ENCODE peak calls at places on chromosome 18, in six cellular contexts. One of them, this sample, is unnamed.
A peak's percentile ranks its signal among the peaks of the same experiment; 100 is the strongest.

GRCh38 chr18:74631242-74632087 is 33.8 kb downstream of the ZNF407 start:
- DNase-seq in heart left ventricle: no peak
- DNase-seq in A549: no peak
- DNase-seq in adrenal gland: no peak
- DNase-seq in HepG2: no peak
- DNase-seq in breast epithelium: no peak
- DNase-seq in this sample: no peak

GRCh38 chr18:57916684-57917083 is 113.6 kb upstream of the ATP8B1 start:
- DNase-seq in adrenal gland: no peak
- DNase-seq in breast epithelium: no peak
- DNase-seq in heart left ventricle: no peak
- DNase-seq in HepG2: no peak
- DNase-seq in A549: no peak
- DNase-seq in this sample: no peak

GRCh38 chr18:71443726-71444480 is 1100.2 kb downstream of the CBLN2 start:
- DNase-seq in breast epithelium: no peak
- DNase-seq in A549: no peak
- DNase-seq in HepG2: no peak
- DNase-seq in adrenal gland: no peak
- DNase-seq in heart left ventricle: no peak
- DNase-seq in this sample: no peak

GRCh38 chr18:23133860-23134779 is 1.2 kb upstream of the CABLES1 start:
- DNase-seq in adrenal gland: no peak
- DNase-seq in A549: peak; percentile 70
- DNase-seq in HepG2: peak; percentile 91
- DNase-seq in breast epithelium: peak; percentile 68
- DNase-seq in heart left ventricle: no peak
- DNase-seq in this sample: no peak

GRCh38 chr18:46406539-46406932 is 250.5 kb downstream of the LOXHD1 start:
- DNase-seq in breast epithelium: no peak
- DNase-seq in A549: no peak
- DNase-seq in HepG2: no peak
- DNase-seq in adrenal gland: no peak
- DNase-seq in heart left ventricle: no peak
- DNase-seq in this sample: no peak

GRCh38 chr18:75678662-75679061 is 251.2 kb upstream of the SMIM21 start:
- DNase-seq in A549: no peak
- DNase-seq in heart left ventricle: no peak
- DNase-seq in adrenal gland: no peak
- DNase-seq in HepG2: no peak
- DNase-seq in breast epithelium: no peak
- DNase-seq in this sample: no peak

GRCh38 chr18:10533111-10533510 is 7.3 kb downstream of the NAPG start:
- DNase-seq in heart left ventricle: no peak
- DNase-seq in HepG2: no peak
- DNase-seq in breast epithelium: no peak
- DNase-seq in adrenal gland: no peak
- DNase-seq in A549: no peak
- DNase-seq in this sample: no peak

GRCh38 chr18:26999797-27000196 is 134.3 kb upstream of the AQP4 start:
- DNase-seq in adrenal gland: no peak
- DNase-seq in HepG2: no peak
- DNase-seq in breast epithelium: no peak
- DNase-seq in A549: no peak
- DNase-seq in heart left ventricle: no peak
- DNase-seq in this sample: no peak

GRCh38 chr18:765764-766549 is 46.1 kb downstream of the YES1 start:
- DNase-seq in heart left ventricle: no peak
- DNase-seq in adrenal gland: no peak
- DNase-seq in A549: no peak
- DNase-seq in breast epithelium: no peak
- DNase-seq in HepG2: no peak
- DNase-seq in this sample: no peak

GRCh38 chr18:36325846-36326245 is 28.3 kb downstream of the FHOD3 start:
- DNase-seq in HepG2: no peak
- DNase-seq in heart left ventricle: no peak
- DNase-seq in breast epithelium: no peak
- DNase-seq in adrenal gland: peak; percentile 23
- DNase-seq in A549: no peak
- DNase-seq in this sample: no peak

GRCh38 chr18:24734058-24734457 is 273.6 kb downstream of the HRH4 start:
- DNase-seq in A549: no peak
- DNase-seq in heart left ventricle: no peak
- DNase-seq in breast epithelium: no peak
- DNase-seq in HepG2: peak; percentile 16
- DNase-seq in adrenal gland: no peak
- DNase-seq in this sample: no peak

GRCh38 chr18:57737661-57738060 is 65.5 kb downstream of the ATP8B1 start:
- DNase-seq in breast epithelium: peak; percentile 61
- DNase-seq in heart left ventricle: peak; percentile 83
- DNase-seq in adrenal gland: peak; percentile 94
- DNase-seq in HepG2: peak; percentile 83
- DNase-seq in A549: peak; percentile 60
- DNase-seq in this sample: no peak

GRCh38 chr18:1017679-1018078 is 113.0 kb downstream of the ADCYAP1 start:
- DNase-seq in heart left ventricle: no peak
- DNase-seq in adrenal gland: no peak
- DNase-seq in breast epithelium: no peak
- DNase-seq in A549: no peak
- DNase-seq in HepG2: no peak
- DNase-seq in this sample: no peak

GRCh38 chr18:21680148-21680547 is 24.4 kb downstream of the ABHD3 start:
- DNase-seq in breast epithelium: no peak
- DNase-seq in heart left ventricle: no peak
- DNase-seq in adrenal gland: no peak
- DNase-seq in A549: no peak
- DNase-seq in HepG2: no peak
- DNase-seq in this sample: no peak

GRCh38 chr18:21686282-21687105 is 18.1 kb downstream of the ABHD3 start:
- DNase-seq in adrenal gland: no peak
- DNase-seq in A549: no peak
- DNase-seq in heart left ventricle: no peak
- DNase-seq in breast epithelium: no peak
- DNase-seq in HepG2: peak; percentile 95
- DNase-seq in this sample: no peak

GRCh38 chr18:21678897-21679296 is 25.7 kb downstream of the ABHD3 start:
- DNase-seq in heart left ventricle: no peak
- DNase-seq in HepG2: no peak
- DNase-seq in A549: no peak
- DNase-seq in adrenal gland: no peak
- DNase-seq in breast epithelium: no peak
- DNase-seq in this sample: no peak

GRCh38 chr18:21684731-21685130 is 19.8 kb downstream of the ABHD3 start:
- DNase-seq in HepG2: peak; percentile 60
- DNase-seq in breast epithelium: no peak
- DNase-seq in A549: no peak
- DNase-seq in adrenal gland: no peak
- DNase-seq in heart left ventricle: no peak
- DNase-seq in this sample: no peak

GRCh38 chr18:21682276-21683051 is 22.1 kb downstream of the ABHD3 start:
- DNase-seq in heart left ventricle: no peak
- DNase-seq in adrenal gland: no peak
- DNase-seq in HepG2: no peak
- DNase-seq in breast epithelium: no peak
- DNase-seq in A549: no peak
- DNase-seq in this sample: no peak
- TF ChIP-seq POLR2A in heart left ventricle: no peak
- TF ChIP-seq POLR2A in adrenal gland: no peak
- TF ChIP-seq POLR2A in HepG2: no peak
- TF ChIP-seq POLR2A in breast epithelium: no peak
- TF ChIP-seq POLR2A in A549: no peak
- TF ChIP-seq POLR2A in this sample: no peak

GRCh38 chr18:48541026-48541746 is 2.4 kb downstream of the CTIF start:
- DNase-seq in breast epithelium: peak; percentile 68
- DNase-seq in A549: peak; percentile 44
- DNase-seq in heart left ventricle: peak; percentile 77
- DNase-seq in adrenal gland: peak; percentile 87
- DNase-seq in HepG2: no peak
- DNase-seq in this sample: peak; percentile 93

GRCh38 chr18:48540329-48541025 is 1.6 kb downstream of the CTIF start:
- DNase-seq in A549: peak; percentile 45
- DNase-seq in breast epithelium: peak; percentile 59
- DNase-seq in adrenal gland: peak; percentile 78
- DNase-seq in HepG2: peak; percentile 57
- DNase-seq in heart left ventricle: peak; percentile 69
- DNase-seq in this sample: peak; percentile 89

GRCh38 chr18:48536516-48536915 is 2.3 kb upstream of the CTIF start:
- DNase-seq in A549: no peak
- DNase-seq in heart left ventricle: no peak
- DNase-seq in breast epithelium: no peak
- DNase-seq in adrenal gland: peak; percentile 53
- DNase-seq in HepG2: no peak
- DNase-seq in this sample: no peak

GRCh38 chr18:48539406-48540328 is 836 bp downstream of the CTIF start:
- DNase-seq in heart left ventricle: peak; percentile 38
- DNase-seq in A549: peak; percentile 8
- DNase-seq in adrenal gland: peak; percentile 66
- DNase-seq in HepG2: no peak
- DNase-seq in breast epithelium: peak; percentile 52
- DNase-seq in this sample: peak; percentile 87

DNA sequence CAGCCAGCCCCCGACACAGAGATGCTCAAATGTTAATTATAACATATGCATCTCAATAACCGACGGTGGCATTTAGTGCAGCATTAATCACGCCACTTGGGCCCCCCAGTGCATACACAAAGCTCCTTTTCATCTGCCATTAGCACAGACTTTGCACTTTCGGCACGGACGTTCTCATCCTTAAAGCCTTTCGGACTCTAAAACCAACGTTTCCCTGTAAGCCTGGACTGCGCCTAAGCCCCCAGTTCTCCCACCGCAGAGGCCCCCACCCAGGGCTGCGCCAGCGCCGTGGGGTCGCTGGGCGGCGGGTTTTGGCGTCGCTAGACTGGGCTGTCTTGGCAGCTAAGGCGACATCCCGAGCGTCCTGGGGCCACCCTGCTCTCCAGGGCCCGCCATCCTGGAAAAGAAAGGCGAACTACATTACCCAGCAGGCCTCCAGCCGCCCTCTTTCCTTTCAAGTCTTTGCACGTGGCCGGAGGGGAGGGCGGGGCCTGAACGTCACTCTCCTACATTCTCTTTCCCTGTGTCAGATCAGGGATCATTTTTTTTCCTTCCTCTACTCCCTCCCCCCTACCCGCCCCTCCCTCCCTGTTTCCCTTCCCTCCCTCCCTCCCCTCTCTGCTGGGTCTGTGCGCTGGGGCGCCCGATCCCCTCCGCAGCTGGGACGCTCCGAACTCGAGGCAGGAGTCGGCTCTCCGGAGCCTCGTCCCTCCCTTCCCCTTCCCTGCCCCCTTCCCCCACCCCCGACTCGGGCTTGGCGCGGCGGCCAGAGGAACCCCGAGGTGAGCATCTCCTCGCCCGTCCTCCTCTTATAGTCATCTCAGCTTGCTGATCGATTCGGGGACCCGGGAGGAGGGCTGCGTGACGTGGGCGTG is at the start of gene CTIF:
- DNase-seq in A549: peak; percentile 90
- DNase-seq in heart left ventricle: peak; percentile 98
- DNase-seq in HepG2: peak; percentile 95
- DNase-seq in adrenal gland: peak; percentile 99
- DNase-seq in breast epithelium: peak; percentile 96
- DNase-seq in this sample: peak; percentile 94
- TF ChIP-seq POLR2A in A549: peak; percentile 37
- TF ChIP-seq POLR2A in heart left ventricle: no peak
- TF ChIP-seq POLR2A in HepG2: peak; percentile 81
- TF ChIP-seq POLR2A in adrenal gland: peak; percentile 80
- TF ChIP-seq POLR2A in breast epithelium: no peak
- TF ChIP-seq POLR2A in this sample: no peak

DNA sequence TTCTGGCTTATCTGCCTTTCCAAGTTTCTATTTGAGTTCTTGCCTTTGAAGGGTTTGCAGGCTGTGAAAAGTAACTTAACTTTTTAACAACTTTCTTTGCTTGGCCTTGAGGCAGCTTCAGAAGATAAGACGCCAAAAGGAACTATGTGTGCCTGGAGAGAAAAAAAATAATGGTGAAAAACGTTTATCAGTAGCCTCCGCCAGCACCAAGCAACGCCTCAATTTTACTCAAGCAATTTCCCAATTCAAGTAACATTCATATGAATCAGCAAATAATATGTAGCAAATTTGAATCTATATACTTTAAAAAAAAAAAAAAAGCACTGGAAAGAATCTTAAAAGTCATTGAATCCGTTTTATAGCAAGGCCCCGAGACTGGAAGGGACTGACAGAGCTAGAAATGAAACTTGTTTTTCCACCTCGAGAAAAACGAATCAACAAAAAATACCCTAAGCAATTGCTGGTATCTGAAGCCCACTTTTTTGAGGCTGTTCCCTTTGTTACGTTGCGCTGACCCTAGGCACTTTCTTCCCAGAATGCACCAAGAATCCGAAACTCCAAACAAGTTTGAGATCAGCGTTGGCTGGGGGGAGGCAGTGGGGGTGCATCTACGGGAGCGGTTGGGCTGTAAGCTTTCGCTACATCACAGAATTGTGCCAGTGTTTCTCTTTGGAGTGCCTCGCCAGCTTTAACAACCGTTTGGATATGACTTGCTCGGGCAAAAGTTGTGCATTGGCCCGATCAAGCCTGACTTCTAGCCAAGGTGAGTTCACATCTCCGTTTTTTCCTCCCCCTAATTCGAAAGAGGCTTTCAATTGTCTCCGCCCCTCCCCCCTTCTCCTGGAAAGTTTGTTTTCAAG is 2.7 kb upstream of the TGIF1 start:
- DNase-seq in A549: no peak
- DNase-seq in breast epithelium: peak; percentile 54
- DNase-seq in heart left ventricle: peak; percentile 38
- DNase-seq in adrenal gland: peak; percentile 78
- DNase-seq in HepG2: no peak
- DNase-seq in this sample: peak; percentile 83
- TF ChIP-seq POLR2A in A549: no peak
- TF ChIP-seq POLR2A in breast epithelium: no peak
- TF ChIP-seq POLR2A in heart left ventricle: no peak
- TF ChIP-seq POLR2A in adrenal gland: no peak
- TF ChIP-seq POLR2A in HepG2: no peak
- TF ChIP-seq POLR2A in this sample: no peak

DNA sequence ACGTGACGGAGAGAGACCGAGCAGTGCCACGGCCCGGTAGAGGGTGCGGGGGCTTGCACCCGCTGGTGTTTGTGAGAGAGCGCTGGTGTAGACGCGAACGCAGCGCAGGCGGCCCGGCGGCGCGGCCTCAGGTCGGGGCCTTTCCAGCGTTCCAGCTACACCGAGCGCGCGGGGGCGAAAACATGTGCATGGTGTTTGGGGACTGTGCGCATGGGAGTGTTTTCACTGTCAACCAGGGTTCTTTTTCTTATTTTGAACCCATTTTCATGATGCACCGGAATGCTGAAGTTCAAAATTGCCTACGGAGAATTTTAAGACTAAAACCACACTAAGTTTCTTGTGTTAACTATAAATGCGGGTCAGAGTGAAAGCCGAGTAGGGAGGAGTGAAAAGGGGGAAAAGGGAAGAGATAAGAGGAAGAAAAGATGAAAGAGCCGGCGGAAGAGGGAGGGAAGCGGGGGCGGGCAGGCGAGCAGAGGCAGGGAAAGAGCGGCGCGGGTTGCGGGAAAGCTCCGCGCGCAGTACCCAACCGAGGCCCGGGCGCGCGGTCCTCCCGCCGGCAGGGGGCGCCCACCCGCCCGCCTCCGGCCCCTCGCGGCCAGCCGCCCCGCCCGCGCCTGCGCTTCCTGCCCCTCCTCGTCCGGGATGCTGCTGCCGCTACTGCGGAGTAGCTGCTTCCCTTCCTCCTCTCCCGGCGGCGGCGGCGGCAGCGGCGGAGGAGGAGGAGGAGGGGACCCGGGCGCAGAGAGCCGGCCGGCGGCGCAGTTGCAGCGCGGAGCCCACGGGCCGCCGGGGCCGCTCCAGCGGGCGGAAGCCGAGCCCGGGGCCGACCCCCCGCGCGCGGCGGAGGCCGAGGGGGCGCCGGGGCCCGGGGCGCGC is at the start of gene RAB12:
- DNase-seq in breast epithelium: peak; percentile 83
- DNase-seq in HepG2: peak; percentile 56
- DNase-seq in adrenal gland: peak; percentile 90
- DNase-seq in A549: peak; percentile 44
- DNase-seq in heart left ventricle: peak; percentile 92
- DNase-seq in this sample: peak; percentile 98
- TF ChIP-seq POLR2A in breast epithelium: no peak
- TF ChIP-seq POLR2A in HepG2: no peak
- TF ChIP-seq POLR2A in adrenal gland: peak; percentile 83
- TF ChIP-seq POLR2A in A549: peak; percentile 43
- TF ChIP-seq POLR2A in heart left ventricle: no peak
- TF ChIP-seq POLR2A in this sample: peak; percentile 82

This sample was measured in spleen.